ENCODE peak calls at places on chromosomes 5 and 9, in five cellular contexts. O is HCT116, R is HepG2, M is GM12878, A is upper lobe of left lung. E is an unnamed sample.

GRCh38 chr5:101346447-101346846 is 443.4 kb upstream of the ST8SIA4 start:
- ATAC-seq in O (no peak), R (no peak), M (no peak), A (peak; percentile 37), E (no peak)

GRCh38 chr5:55160493-55161209 is 680 bp downstream of the GPX8 start:
- ATAC-seq in O (peak; percentile 79), R (no peak), M (no peak), A (no peak), E (peak; percentile 83)

GRCh38 chr9:104972242-104972866 is 44.4 kb upstream of the ABCA1 start:
- ATAC-seq in O (no peak), R (no peak), M (no peak), A (peak; percentile 76), E (no peak)

GRCh38 chr5:152527358-152528048 is 122.4 kb upstream of the NMUR2 start:
- ATAC-seq in O (no peak), R (no peak), M (peak; percentile 67), A (no peak), E (no peak)

GRCh38 chr9:111598730-111599091 is 736 bp downstream of the PTGR1 start:
- ATAC-seq in O (peak; percentile 14), R (peak; percentile 69), M (peak; percentile 21), A (no peak), E (peak; percentile 79)

GRCh38 chr5:106584268-106584667 is 1086.5 kb downstream of the EFNA5 start:
- ATAC-seq in O (no peak), R (no peak), M (no peak), A (no peak), E (no peak)

GRCh38 chr5:138755084-138755748 is 2.0 kb downstream of the CTNNA1 start:
- ATAC-seq in O (no peak), R (no peak), M (peak; percentile 83), A (no peak), E (no peak)

GRCh38 chr5:79743846-79744605 is 54.4 kb downstream of the CMYA5 start:
- ATAC-seq in O (no peak), R (no peak), M (no peak), A (peak; percentile 19), E (no peak)

GRCh38 chr5:4363045-4363444 is 767.4 kb downstream of the IRX1 start:
- ATAC-seq in O (no peak), R (no peak), M (no peak), A (no peak), E (no peak)

GRCh38 chr9:137818286-137818685 is 59.3 kb upstream of the CACNA1B start:
- ATAC-seq in O (no peak), R (no peak), M (no peak), A (no peak), E (no peak)

GRCh38 chr9:79663878-79664277 is 92.1 kb downstream of the TLE4 start:
- ATAC-seq in O (no peak), R (no peak), M (no peak), A (no peak), E (no peak)

GRCh38 chr5:108193021-108193795 is 188.7 kb downstream of the FBXL17 start:
- ATAC-seq in O (peak; percentile 67), R (no peak), M (no peak), A (no peak), E (no peak)

GRCh38 chr5:176881021-176881749 is 18.0 kb downstream of the HK3 start:
- ATAC-seq in O (no peak), R (no peak), M (no peak), A (no peak), E (no peak)

GRCh38 chr9:125399165-125399564 is 137.5 kb downstream of the GAPVD1 start:
- ATAC-seq in O (peak; percentile 82), R (peak; percentile 43), M (no peak), A (no peak), E (no peak)

GRCh38 chr9:96048116-96048953 is 172.8 kb downstream of the ERCC6L2 start:
- ATAC-seq in O (no peak), R (peak; percentile 76), M (peak; percentile 59), A (no peak), E (no peak)

GRCh38 chr9:74173284-74173683 is 323.9 kb upstream of the RORB start:
- ATAC-seq in O (no peak), R (no peak), M (peak; percentile 35), A (no peak), E (no peak)

GRCh38 chr5:142070000-142070399 is 38.6 kb upstream of the NDFIP1 start:
- ATAC-seq in O (no peak), R (no peak), M (no peak), A (no peak), E (no peak)

GRCh38 chr9:93826209-93826608 is 128.9 kb downstream of the BARX1 start:
- ATAC-seq in O (peak; percentile 31), R (no peak), M (peak; percentile 76), A (no peak), E (no peak)

GRCh38 chr9:15332939-15333338 is 25.9 kb upstream of the TTC39B start:
- ATAC-seq in O (no peak), R (peak; percentile 66), M (no peak), A (no peak), E (no peak)

GRCh38 chr5:34571380-34572041 is 84.6 kb upstream of the RAI14 start:
- ATAC-seq in O (no peak), R (no peak), M (no peak), A (no peak), E (no peak)

GRCh38 chr9:33233659-33234335 is 6.2 kb upstream of the SPINK4 start:
- ATAC-seq in O (peak; percentile 74), R (no peak), M (no peak), A (peak; percentile 71), E (no peak)

GRCh38 chr5:175922192-175922885 is 45.8 kb downstream of the THOC3 start:
- ATAC-seq in O (peak; percentile 30), R (no peak), M (no peak), A (no peak), E (no peak)

GRCh38 chr9:29213374-29214161 is 1640.3 kb upstream of the C9orf72 start:
- ATAC-seq in O (no peak), R (no peak), M (no peak), A (no peak), E (no peak)

GRCh38 chr5:14428302-14429081 is 153.1 kb upstream of the OTULINL start:
- ATAC-seq in O (no peak), R (no peak), M (no peak), A (no peak), E (no peak)

GRCh38 chr5:133934822-133935793 is 33.3 kb downstream of the C5orf15 start:
- ATAC-seq in O (no peak), R (no peak), M (peak; percentile 53), A (peak; percentile 56), E (no peak)

GRCh38 chr5:61931236-61931635 is 374.8 kb upstream of the KIF2A start:
- ATAC-seq in O (no peak), R (no peak), M (no peak), A (no peak), E (no peak)

GRCh38 chr5:132203916-132204315 is 23.7 kb downstream of the P4HA2 start:
- ATAC-seq in O (no peak), R (no peak), M (no peak), A (no peak), E (no peak)

GRCh38 chr5:66351822-66352221 is 207.7 kb downstream of the SREK1 start:
- ATAC-seq in O (no peak), R (no peak), M (no peak), A (peak; percentile 49), E (no peak)

GRCh38 chr5:126884269-126884819 is 107.4 kb downstream of the LMNB1 start:
- ATAC-seq in O (no peak), R (no peak), M (no peak), A (no peak), E (no peak)

GRCh38 chr5:31413030-31413812 is 118.7 kb downstream of the DROSHA start:
- ATAC-seq in O (no peak), R (no peak), M (no peak), A (no peak), E (no peak)

GRCh38 chr5:31415009-31415923 is 116.6 kb downstream of the DROSHA start:
- ATAC-seq in O (no peak), R (no peak), M (no peak), A (no peak), E (no peak)

GRCh38 chr5:31410089-31410488 is 121.8 kb downstream of the DROSHA start:
- ATAC-seq in O (no peak), R (no peak), M (no peak), A (no peak), E (no peak)

GRCh38 chr5:31408814-31409213 is 123.1 kb downstream of the DROSHA start:
- ATAC-seq in O (peak; percentile 63), R (no peak), M (no peak), A (no peak), E (no peak)

DNA sequence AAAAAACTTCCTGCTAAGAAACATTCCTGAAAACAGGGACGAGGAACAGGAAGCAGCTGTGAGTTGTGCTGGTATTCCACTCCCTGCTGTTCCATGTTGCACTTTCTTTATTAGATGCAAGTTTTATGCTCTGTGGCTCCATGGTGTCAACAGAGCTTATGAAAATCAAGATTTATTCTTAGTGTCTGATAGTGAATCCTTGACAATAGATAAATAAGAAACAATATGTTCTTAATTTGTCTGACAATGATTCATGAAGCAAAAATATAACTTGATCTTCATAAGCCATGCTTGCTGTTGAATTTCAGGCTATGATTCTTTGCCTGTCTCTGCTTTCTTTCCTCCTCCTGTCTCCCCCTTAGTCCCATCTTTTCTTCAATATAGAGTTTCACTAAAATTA is 119.6 kb downstream of the DROSHA start:
- ATAC-seq in O (no peak), R (no peak), M (no peak), A (no peak), E (no peak)
- TF ChIP-seq POLR2AphosphoS5 in O (no peak), R (no peak), M (no peak), A (no peak), E (no peak)

GRCh38 chr9:18796871-18797270 is 236.1 kb downstream of the SAXO1 start:
- ATAC-seq in O (no peak), R (no peak), M (no peak), A (no peak), E (no peak)

GRCh38 chr9:18798106-18798505 is 234.9 kb downstream of the SAXO1 start:
- ATAC-seq in O (no peak), R (no peak), M (no peak), A (no peak), E (no peak)

GRCh38 chr9:18798518-18799290 is 234.3 kb downstream of the SAXO1 start:
- ATAC-seq in O (no peak), R (no peak), M (no peak), A (no peak), E (no peak)

GRCh38 chr9:18800579-18800978 is 232.4 kb downstream of the SAXO1 start:
- ATAC-seq in O (no peak), R (no peak), M (no peak), A (no peak), E (no peak)

DNA sequence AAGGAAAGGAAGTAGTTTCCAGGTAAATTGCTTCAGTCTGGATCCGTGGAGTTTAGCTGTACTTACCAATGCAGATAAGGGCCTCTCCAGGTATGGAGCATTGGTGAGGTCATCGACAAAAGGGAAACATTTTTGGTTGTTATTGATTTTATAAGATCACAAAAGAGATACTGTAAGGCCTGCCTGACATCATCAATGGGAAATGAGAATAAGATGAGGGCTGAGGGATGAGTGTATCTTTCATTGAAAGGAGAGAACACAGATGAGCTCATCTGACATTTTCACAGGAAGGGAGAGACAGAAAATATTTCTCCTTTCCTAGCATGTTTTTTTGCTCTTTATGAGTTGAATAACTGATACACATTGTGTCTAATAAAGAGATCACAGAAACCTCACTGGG is 233.6 kb downstream of the SAXO1 start:
- ATAC-seq in O (no peak), R (no peak), M (no peak), A (no peak), E (no peak)
- H3K36me3 ChIP-seq in O (no peaks in the 10 kb centered on the region), R (no peaks in the 10 kb centered on the region), M (no peaks in the 10 kb centered on the region), A (no peaks in the 10 kb centered on the region), E (no peaks in the 10 kb centered on the region)

GRCh38 chr5:16156152-16156551 is 23.4 kb downstream of the MARCHF11 start:
- ATAC-seq in O (no peak), R (no peak), M (no peak), A (no peak), E (no peak)
- H3K27ac ChIP-seq in O (no peak overlapping the region), R (no peak overlapping the region), M (no peak overlapping the region), A (no peak overlapping the region), E (no peak overlapping the region)

GRCh38 chr9:6566409-6567139 is 79.0 kb downstream of the GLDC start:
- ATAC-seq in O (peak; percentile 85), R (no peak), M (peak; percentile 59), A (no peak), E (peak; percentile 54)
- TF ChIP-seq POLR2AphosphoS5 in O (peak; percentile 56), R (no peak), M (no peak), A (no peak), E (peak; percentile 12)

E was measured in gastroesophageal sphincter.